ENCODE peak calls at places on chromosomes 3 and 15, in four cellular contexts. R, P, Z and S are unnamed samples.

GRCh38 chr3:29594261-29594660 is 313.4 kb downstream of the RBMS3 start:
- DNase-seq in R (no peak), P (no peak), Z (no peak), S (no peak)

GRCh38 chr3:192010490-192010889 is 549.5 kb downstream of the PYDC2 start:
- DNase-seq in R (no peak), P (no peak), Z (no peak), S (no peak)

GRCh38 chr15:39270976-39271375 is 309.9 kb upstream of the THBS1 start:
- DNase-seq in R (no peak), P (no peak), Z (no peak), S (no peak)

GRCh38 chr3:128623762-128624176 is 26.8 kb downstream of the RPN1 start:
- DNase-seq in R (peak; percentile 35), P (no peak), Z (no peak), S (peak; percentile 49)

GRCh38 chr3:85571835-85572234 is 613.0 kb downstream of the CADM2 start:
- DNase-seq in R (no peak), P (no peak), Z (no peak), S (no peak)

GRCh38 chr3:120798346-120798745 is 55.8 kb downstream of the GTF2E1 start:
- DNase-seq in R (no peak), P (no peak), Z (no peak), S (no peak)

GRCh38 chr15:98807262-98807661 is 158.9 kb downstream of the IGF1R start:
- DNase-seq in R (peak; percentile 79), P (no peak), Z (no peak), S (peak; percentile 91)

GRCh38 chr3:52068055-52068704 is 11.8 kb upstream of the DUSP7 start:
- DNase-seq in R (no peak), P (no peak), Z (no peak), S (peak; percentile 32)

GRCh38 chr15:65060641-65061397 is 7.0 kb downstream of the RASL12 start:
- DNase-seq in R (no peak), P (no peak), Z (no peak), S (no peak)

GRCh38 chr3:102206506-102207145 is 228.2 kb upstream of the ZPLD1 start:
- DNase-seq in R (no peak), P (no peak), Z (peak; percentile 42), S (peak; percentile 70)

GRCh38 chr3:33355611-33356010 is 78.4 kb downstream of the FBXL2 start:
- DNase-seq in R (no peak), P (no peak), Z (no peak), S (peak; percentile 30)

GRCh38 chr3:106792716-106793115 is 584.5 kb upstream of the CCDC54 start:
- DNase-seq in R (no peak), P (no peak), Z (no peak), S (no peak)

GRCh38 chr15:29613951-29614382 is 208.3 kb downstream of the TJP1 start:
- DNase-seq in R (no peak), P (no peak), Z (no peak), S (no peak)

GRCh38 chr3:141644931-141645330 is 93.2 kb upstream of the RNF7 start:
- DNase-seq in R (no peak), P (peak; percentile 62), Z (peak; percentile 86), S (peak; percentile 32)

GRCh38 chr3:25664066-25664809 is 469 bp downstream of the TOP2B start:
- DNase-seq in R (peak; percentile 8), P (peak; percentile 72), Z (peak; percentile 69), S (no peak)

GRCh38 chr3:129970603-129971002 is 3.9 kb upstream of the TRH start:
- DNase-seq in R (no peak), P (no peak), Z (no peak), S (no peak)

GRCh38 chr3:71890356-71890931 is 105.5 kb upstream of the PROK2 start:
- DNase-seq in R (no peak), P (no peak), Z (no peak), S (no peak)

GRCh38 chr15:68507447-68507846 is 71.3 kb upstream of the CORO2B start:
- DNase-seq in R (no peak), P (no peak), Z (no peak), S (no peak)

GRCh38 chr15:84804005-84804803 is 13.0 kb upstream of the ALPK3 start:
- DNase-seq in R (no peak), P (no peak), Z (no peak), S (no peak)

GRCh38 chr3:79018671-79019136 is 749.1 kb downstream of the ROBO1 start:
- DNase-seq in R (no peak), P (peak; percentile 60), Z (no peak), S (no peak)

GRCh38 chr3:102307442-102307841 is 127.4 kb upstream of the ZPLD1 start:
- DNase-seq in R (no peak), P (no peak), Z (no peak), S (no peak)

GRCh38 chr3:195150194-195151118 is 120.5 kb downstream of the XXYLT1 start:
- DNase-seq in R (no peak), P (no peak), Z (no peak), S (peak; percentile 45)

GRCh38 chr15:42939841-42940240 is 19.3 kb upstream of the TTBK2 start:
- DNase-seq in R (no peak), P (no peak), Z (no peak), S (no peak)

GRCh38 chr3:52397676-52398399 is 47.1 kb downstream of the SEMA3G start:
- DNase-seq in R (no peak), P (no peak), Z (no peak), S (no peak)

GRCh38 chr3:179884136-179884535 is 152.6 kb downstream of the PEX5L start:
- DNase-seq in R (no peak), P (no peak), Z (no peak), S (no peak)

GRCh38 chr3:170863768-170864167 is 6.2 kb downstream of the RPL22L1 start:
- DNase-seq in R (no peak), P (no peak), Z (no peak), S (no peak)

GRCh38 chr15:51731549-51732267 is 5.7 kb downstream of the LYSMD2 start:
- DNase-seq in R (no peak), P (peak; percentile 29), Z (peak; percentile 57), S (no peak)

GRCh38 chr15:78457101-78457500 is 19.1 kb downstream of the IREB2 start:
- DNase-seq in R (peak; percentile 62), P (no peak), Z (no peak), S (peak; percentile 73)

GRCh38 chr3:174949523-174949922 is 90.4 kb downstream of the NAALADL2 start:
- DNase-seq in R (peak; percentile 91), P (no peak), Z (no peak), S (peak; percentile 97)

GRCh38 chr3:33006081-33006480 is 54.6 kb downstream of the CCR4 start:
- DNase-seq in R (no peak), P (no peak), Z (no peak), S (no peak)

GRCh38 chr3:120550546-120550945 is 45.6 kb upstream of the NDUFB4 start:
- DNase-seq in R (peak; percentile 23), P (no peak), Z (no peak), S (no peak)

GRCh38 chr3:31919528-31919927 is 61.5 kb downstream of the OSBPL10 start:
- DNase-seq in R (no peak), P (no peak), Z (no peak), S (no peak)

GRCh38 chr3:103712320-103713008 is 1277.6 kb downstream of the ZPLD1 start:
- DNase-seq in R (no peak), P (no peak), Z (no peak), S (no peak)

GRCh38 chr3:21185816-21186314 is 565.1 kb downstream of the ZNF385D start:
- DNase-seq in R (no peak), P (no peak), Z (no peak), S (no peak)